ENCODE peak calls at places on chromosome X, in seven cellular contexts. G is hepatocyte, A is right atrium auricular region, H is IMR-90, E is ascending aorta, N is left ventricle myocardium inferior, S is tibial artery. Y is an unnamed sample. For H3K4me1, the result is how much of the 10 kb centered on the place peaks cover.

GRCh38 chrX:106300656-106301055 is 132.6 kb downstream of the PWWP3B start:
- DNase-seq in A (no peak), N (no peak), S (no peak), H (no peak), E (no peak), G (no peak), Y (no peak)

GRCh38 chrX:340121-340520 is 21.5 kb upstream of the GTPBP6 start:
- DNase-seq in G (no peak), S (no peak), E (no peak), N (peak), A (no peak), H (no peak), Y (no peak)

GRCh38 chrX:2370436-2370835 is 130.3 kb downstream of the DHRSX start:
- DNase-seq in S (no peak), E (no peak), G (no peak), H (no peak), A (no peak), N (no peak), Y (no peak)

GRCh38 chrX:143669395-143669794 is 33.5 kb upstream of the SLITRK4 start:
- DNase-seq in G (peak), E (no peak), H (no peak), S (no peak), A (no peak), N (no peak), Y (no peak)

GRCh38 chrX:24563291-24564010 is 83.7 kb downstream of the PCYT1B start:
- DNase-seq in N (no peak), A (no peak), G (no peak), S (no peak), E (no peak), H (no peak), Y (no peak)

GRCh38 chrX:124388562-124388961 is 42.2 kb downstream of the SH2D1A start:
- DNase-seq in N (no peak), S (no peak), E (no peak), G (peak), A (peak), H (peak), Y (no peak)

GRCh38 chrX:131288738-131289511 is at the start of gene IGSF1:
- DNase-seq in G (peak), E (no peak), A (no peak), N (peak), S (no peak), H (no peak), Y (peak)

GRCh38 chrX:97539970-97540519 is 656.3 kb downstream of the RPA4 start:
- DNase-seq in A (no peak), G (no peak), S (no peak), H (peak), N (no peak), E (no peak), Y (no peak)

GRCh38 chrX:109624022-109624421 is 950 bp downstream of the KCNE5 start:
- DNase-seq in N (peak), A (no peak), S (no peak), E (no peak), G (no peak), H (no peak), Y (no peak)

GRCh38 chrX:110241816-110242215 is 76.1 kb downstream of the AMMECR1 start:
- DNase-seq in N (no peak), E (no peak), S (no peak), H (peak), G (no peak), A (no peak), Y (no peak)

GRCh38 chrX:153386097-153386496 is 15.1 kb downstream of the PNMA6E start:
- DNase-seq in G (no peak), S (no peak), N (no peak), H (no peak), E (no peak), A (no peak), Y (no peak)

GRCh38 chrX:155864655-155865054 is 16.5 kb upstream of the VAMP7 start:
- DNase-seq in S (no peak), E (no peak), G (no peak), H (no peak), A (no peak), N (no peak), Y (no peak)

GRCh38 chrX:138982350-138982749 is 270.8 kb upstream of the FGF13 start:
- DNase-seq in N (no peak), A (no peak), S (no peak), E (no peak), G (no peak), H (no peak), Y (no peak)

GRCh38 chrX:2910109-2910508 is 19.0 kb downstream of the ARSD start:
- DNase-seq in N (no peak), H (no peak), G (no peak), S (no peak), A (no peak), E (no peak), Y (no peak)

GRCh38 chrX:6468716-6469115 is 66.2 kb downstream of the VCX3A start:
- DNase-seq in E (no peak), A (no peak), H (no peak), S (no peak), G (peak), N (no peak), Y (no peak)

GRCh38 chrX:17405225-17405969 is 30.4 kb downstream of the NHS start:
- DNase-seq in G (peak), S (no peak), H (peak), E (no peak), A (no peak), N (no peak), Y (no peak)

GRCh38 chrX:142089193-142089592 is 115.9 kb downstream of the MAGEC2 start:
- DNase-seq in E (no peak), S (no peak), N (no peak), H (peak), G (peak), A (no peak), Y (no peak)

GRCh38 chrX:68196939-68197791 is 236.1 kb downstream of the OPHN1 start:
- DNase-seq in S (no peak), H (peak), N (no peak), E (no peak), A (no peak), G (peak), Y (peak)

GRCh38 chrX:16638533-16638932 is 11.4 kb upstream of the S100G start:
- DNase-seq in E (no peak), H (no peak), N (no peak), A (no peak), G (no peak), S (no peak), Y (no peak)

GRCh38 chrX:69109706-69110635 is 55.3 kb downstream of the PJA1 start:
- DNase-seq in A (no peak), H (peak), E (no peak), N (no peak), S (no peak), G (peak), Y (no peak)

GRCh38 chrX:23765868-23766267 is 17.1 kb upstream of the SAT1 start:
- DNase-seq in H (no peak), E (no peak), N (no peak), G (no peak), S (no peak), A (no peak), Y (no peak)

GRCh38 chrX:96098471-96098870 is 586.2 kb upstream of the DIAPH2 start:
- DNase-seq in H (no peak), E (no peak), A (no peak), S (no peak), N (no peak), G (no peak), Y (no peak)

GRCh38 chrX:104351173-104351769 is 96.5 kb upstream of the ESX1 start:
- DNase-seq in A (no peak), E (no peak), H (peak), S (no peak), G (no peak), N (no peak), Y (no peak)

GRCh38 chrX:21986596-21986995 is 45.5 kb upstream of the PHEX start:
- DNase-seq in A (no peak), G (no peak), N (no peak), H (peak), E (no peak), S (no peak), Y (no peak)

GRCh38 chrX:68685722-68686683 is 38.5 kb downstream of the STARD8 start:
- DNase-seq in S (no peak), G (peak), N (peak), A (peak), H (peak), E (no peak), Y (no peak)

GRCh38 chrX:93673056-93673868 is at the start of gene NAP1L3:
- DNase-seq in S (peak), E (peak), H (peak), N (peak), G (peak), A (peak), Y (peak)

GRCh38 chrX:20529301-20529700 is 262.6 kb upstream of the RPS6KA3 start:
- DNase-seq in E (no peak), G (no peak), S (no peak), H (no peak), A (no peak), N (no peak), Y (no peak)

GRCh38 chrX:153640736-153641574 is 6.0 kb upstream of the DUSP9 start:
- DNase-seq in N (no peak), G (peak), A (no peak), E (no peak), H (no peak), S (no peak), Y (no peak)

GRCh38 chrX:132786217-132786616 is 172.2 kb downstream of the HS6ST2 start:
- DNase-seq in A (no peak), S (no peak), N (no peak), H (no peak), E (no peak), G (no peak), Y (no peak)

GRCh38 chrX:150841466-150842197 is 56.8 kb downstream of the CD99L2 start:
- DNase-seq in N (no peak), H (peak), S (no peak), A (no peak), G (no peak), E (no peak), Y (no peak)

GRCh38 chrX:78387364-78387763 is 60.0 kb upstream of the CYSLTR1 start:
- DNase-seq in E (no peak), A (no peak), S (no peak), H (no peak), G (no peak), N (no peak), Y (no peak)

GRCh38 chrX:136215559-136215958 is 35.6 kb downstream of the MAP7D3 start:
- DNase-seq in N (no peak), G (no peak), S (no peak), A (no peak), H (peak), E (no peak), Y (no peak)

GRCh38 chrX:120125444-120125843 is 9.7 kb upstream of the RHOXF1 start:
- DNase-seq in H (no peak), S (no peak), N (peak), G (no peak), E (no peak), A (no peak), Y (no peak)

GRCh38 chrX:81875800-81876199 is 673.9 kb downstream of the SH3BGRL start:
- DNase-seq in N (no peak), G (no peak), H (no peak), S (no peak), A (no peak), E (no peak), Y (no peak)

GRCh38 chrX:68060506-68061205 is 372.6 kb downstream of the OPHN1 start:
- DNase-seq in H (no peak), E (no peak), G (no peak), N (no peak), A (no peak), S (no peak), Y (no peak)

GRCh38 chrX:20252392-20253231 is 14.1 kb downstream of the RPS6KA3 start:
- DNase-seq in E (no peak), S (peak), H (peak), G (peak), A (no peak), N (peak), Y (peak)

GRCh38 chrX:9464435-9465371 is at the start of gene TBL1X:
- DNase-seq in H (peak), A (no peak), G (peak), S (peak), N (peak), E (no peak), Y (peak)

GRCh38 chrX:42616981-42617380 is 161.0 kb downstream of the PPP1R2C start:
- DNase-seq in H (no peak), A (no peak), S (no peak), N (no peak), E (no peak), G (no peak), Y (no peak)

GRCh38 chrX:45295587-45295986 is 94.9 kb upstream of the DIPK2B start:
- DNase-seq in A (no peak), S (no peak), G (peak), E (no peak), N (no peak), H (peak), Y (no peak)

DNA sequence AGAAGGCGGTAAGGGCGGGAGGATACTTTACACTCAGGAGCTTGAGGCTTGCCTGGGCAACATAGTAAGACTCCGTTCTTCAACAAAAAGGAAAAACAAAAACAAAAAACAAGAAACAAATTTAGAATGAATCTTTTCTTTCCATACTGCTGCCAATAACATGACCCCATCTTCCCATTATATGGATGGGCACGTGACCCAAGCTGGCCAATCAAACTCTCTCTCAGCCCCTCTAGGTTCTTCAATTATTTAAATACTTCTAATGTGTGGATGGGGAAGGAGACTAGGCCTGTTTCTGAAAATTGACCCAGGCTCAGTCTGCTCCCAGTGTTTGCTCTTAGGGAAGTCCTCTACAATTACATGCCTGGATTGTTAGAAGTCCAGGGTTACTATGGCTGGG is 22.2 kb upstream of the ATP6AP2 start:
- DNase-seq in A (no peak), G (no peak), E (no peak), N (no peak), S (no peak), H (no peak), Y (no peak)
- H3K4me3 ChIP-seq in A (no peak), G (no peak), E (no peak), N (no peak), S (no peak), H (no peak), Y (no peak)

DNA sequence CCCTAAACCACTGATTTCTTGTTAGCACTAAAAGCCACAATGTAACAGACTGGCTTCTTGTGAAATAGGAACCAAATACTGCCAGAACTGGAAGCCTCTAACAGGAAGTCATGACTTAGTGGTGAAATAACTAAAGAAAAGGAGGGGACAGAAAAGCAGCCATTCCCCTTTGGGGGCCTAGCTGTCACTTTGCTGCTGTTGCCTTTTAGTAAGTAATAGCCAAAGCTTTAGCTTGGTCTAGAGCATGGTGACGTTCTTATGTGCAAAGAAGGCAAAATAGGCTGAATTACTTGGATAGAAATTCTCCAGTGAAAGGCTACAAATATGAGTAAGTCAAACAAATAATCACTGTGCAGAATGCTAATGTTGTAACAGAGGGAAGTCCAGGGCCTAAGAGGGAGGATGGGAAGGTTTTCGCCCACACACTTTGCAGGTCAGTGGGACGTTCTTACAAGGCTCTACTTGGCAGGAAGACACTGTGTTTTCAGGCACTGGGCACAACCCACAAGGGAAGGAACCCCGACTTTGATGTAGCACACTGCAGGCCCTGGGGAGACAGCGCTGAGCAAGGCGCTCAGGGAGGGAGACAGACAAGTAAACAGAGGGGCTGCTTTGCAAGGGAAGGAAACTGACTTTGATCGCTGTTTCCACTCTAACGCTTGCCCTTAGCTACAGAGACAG is 16.6 kb downstream of the GAB3 start:
- DNase-seq in H (peak), G (no peak), S (peak), E (no peak), N (no peak), A (no peak), Y (peak)
- H3K4me1 ChIP-seq in H (under half), G (under half), S (under half), E (under half), N (half or more), A (half or more), Y (under half)

GRCh38 chrX:31663172-31663571 is 591.3 kb upstream of the FTHL17 start:
- DNase-seq in G (no peak), E (no peak), A (no peak), H (no peak), N (no peak), S (no peak), Y (no peak)
- H3K27ac ChIP-seq in G (no peak), E (no peak), A (no peak), H (no peak), N (no peak), S (no peak), Y (no peak)

GRCh38 chrX:134546187-134546586 is 86.2 kb downstream of the HPRT1 start:
- DNase-seq in G (no peak), A (peak), H (no peak), N (no peak), S (no peak), E (no peak), Y (no peak)

GRCh38 chrX:134547047-134547679 is 87.2 kb downstream of the HPRT1 start:
- DNase-seq in N (no peak), H (peak), A (no peak), G (no peak), E (no peak), S (no peak), Y (no peak)

GRCh38 chrX:134544614-134545255 is 84.8 kb downstream of the HPRT1 start:
- DNase-seq in E (no peak), G (peak), A (peak), N (no peak), H (no peak), S (no peak), Y (no peak)

GRCh38 chrX:134544189-134544588 is 84.2 kb downstream of the HPRT1 start:
- DNase-seq in E (no peak), H (no peak), G (no peak), A (no peak), S (no peak), N (no peak), Y (no peak)

GRCh38 chrX:134545524-134545923 is 85.6 kb downstream of the HPRT1 start:
- DNase-seq in H (no peak), E (no peak), A (peak), S (no peak), N (no peak), G (no peak), Y (no peak)
- H3K4me3 ChIP-seq in H (no peak), E (no peak), A (no peak), S (no peak), N (no peak), G (no peak), Y (no peak)

GRCh38 chrX:107683931-107684330 is 55.6 kb downstream of the PRPS1 start:
- DNase-seq in N (no peak), H (no peak), E (no peak), S (no peak), A (no peak), G (no peak), Y (no peak)
- H3K4me1 ChIP-seq in N (under half), H (under half), E (under half), S (under half), A (under half), G (under half), Y (under half)

DNA sequence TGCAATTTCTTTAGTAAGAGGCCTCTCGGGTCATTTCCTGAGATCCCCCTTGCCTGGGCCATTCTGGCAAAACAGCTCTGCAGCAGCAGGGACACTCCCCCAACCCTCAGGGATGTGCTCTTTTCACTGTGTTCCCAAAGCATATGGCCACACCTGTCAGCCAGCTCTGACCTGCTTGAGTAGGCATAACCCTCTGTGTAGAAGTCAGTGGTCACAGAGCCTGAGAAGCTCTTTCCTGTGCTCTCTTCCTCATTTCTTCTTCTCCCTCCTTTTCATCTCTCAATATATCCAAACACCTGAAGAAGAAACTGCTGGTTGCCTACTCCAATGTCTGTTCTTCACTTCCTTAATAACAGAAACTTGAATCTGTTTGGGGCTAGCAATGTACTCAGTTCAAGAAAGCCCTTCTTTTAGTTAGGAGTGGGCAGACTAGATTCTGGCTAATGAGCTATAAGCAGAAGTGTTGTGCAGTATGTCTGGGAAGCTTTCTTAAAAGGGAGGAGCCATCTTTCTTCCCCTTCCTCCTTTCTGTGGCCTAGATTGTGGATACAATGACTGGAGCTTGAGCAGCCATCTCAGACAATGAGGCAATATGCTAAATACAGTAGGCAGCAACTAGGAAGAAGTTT is 73.3 kb downstream of the PRPS1 start:
- DNase-seq in N (no peak), E (no peak), A (no peak), G (no peak), H (no peak), S (no peak), Y (no peak)
- H3K27ac ChIP-seq in N (peak), E (no peak), A (peak), G (peak), H (no peak), S (peak), Y (no peak)

DNA sequence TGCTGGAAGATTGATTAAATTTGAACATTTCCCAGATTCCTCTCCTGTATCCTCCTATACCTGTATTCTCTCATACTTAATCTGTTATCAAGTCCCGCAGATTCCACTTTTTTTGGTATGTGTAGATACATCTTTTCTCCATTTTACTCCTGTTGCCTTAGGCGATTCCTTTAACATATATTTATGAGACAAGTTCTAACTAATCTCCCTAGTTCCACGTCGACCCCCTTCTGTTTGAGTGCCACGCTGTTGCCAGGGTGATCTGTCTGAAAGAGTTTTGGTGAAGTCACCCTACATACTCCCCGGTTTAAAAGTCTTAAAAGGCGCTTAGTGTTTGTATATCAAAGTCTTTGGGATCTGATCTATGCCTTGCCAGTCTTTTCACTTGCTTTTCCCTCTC is 2.4 kb downstream of the HNRNPH2 start:
- DNase-seq in G (no peak), A (no peak), H (no peak), E (no peak), N (no peak), S (no peak), Y (no peak)
- H3K4me3 ChIP-seq in G (no peak), A (no peak), H (no peak), E (peak), N (peak), S (no peak), Y (no peak)

GRCh38 chrX:12929701-12930100 is 23.3 kb downstream of the TLR8 start:
- DNase-seq in H (peak), A (no peak), E (no peak), N (no peak), G (no peak), S (no peak), Y (no peak)
- H3K4me1 ChIP-seq in H (under half), A (under half), E (under half), N (under half), G (under half), S (under half), Y (under half)

GRCh38 chrX:129403974-129404669 is 119.2 kb downstream of the SMARCA1 start:
- DNase-seq in S (no peak), H (no peak), A (no peak), E (no peak), N (no peak), G (no peak), Y (no peak)

GRCh38 chrX:129404670-129405008 is 118.7 kb downstream of the SMARCA1 start:
- DNase-seq in S (no peak), E (no peak), N (no peak), A (no peak), G (no peak), H (no peak), Y (no peak)
- H3K27ac ChIP-seq in S (no peak), E (no peak), N (no peak), A (no peak), G (no peak), H (no peak), Y (no peak)

Y was measured in right lobe of liver.